ENCODE peak calls at places on chromosomes 1 and 21, in five cellular contexts. One of them, this sample, is unnamed.

GRCh38 chr1:159821171-159821867 is 5.4 kb upstream of the SLAMF8 start:
- DNase-seq in tibial nerve: no peak
- DNase-seq in OCI-LY7: peak
- DNase-seq in K562: peak
- DNase-seq in neural progenitor cell: peak
- DNase-seq in this sample: no peak

GRCh38 chr1:93878501-93878888 is 511 bp downstream of the DNTTIP2 start:
- DNase-seq in neural progenitor cell: peak
- DNase-seq in K562: peak
- DNase-seq in OCI-LY7: peak
- DNase-seq in tibial nerve: peak
- DNase-seq in this sample: peak

GRCh38 chr1:1614204-1614953 is 921 bp upstream of the MIB2 start:
- DNase-seq in tibial nerve: no peak
- DNase-seq in K562: peak
- DNase-seq in neural progenitor cell: no peak
- DNase-seq in OCI-LY7: no peak
- DNase-seq in this sample: no peak

GRCh38 chr1:169111472-169111871 is 5.0 kb downstream of the ATP1B1 start:
- DNase-seq in K562: no peak
- DNase-seq in neural progenitor cell: no peak
- DNase-seq in tibial nerve: no peak
- DNase-seq in OCI-LY7: no peak
- DNase-seq in this sample: no peak

GRCh38 chr1:50023292-50024159 is at the start of gene AGBL4:
- DNase-seq in neural progenitor cell: no peak
- DNase-seq in K562: peak
- DNase-seq in OCI-LY7: no peak
- DNase-seq in tibial nerve: no peak
- DNase-seq in this sample: no peak

GRCh38 chr1:40153073-40153770 is 8.0 kb upstream of the RLF start:
- DNase-seq in OCI-LY7: peak
- DNase-seq in K562: peak
- DNase-seq in neural progenitor cell: peak
- DNase-seq in tibial nerve: peak
- DNase-seq in this sample: peak

GRCh38 chr1:159040206-159040605 is 30.5 kb downstream of the IFI16 start:
- DNase-seq in OCI-LY7: no peak
- DNase-seq in neural progenitor cell: no peak
- DNase-seq in tibial nerve: no peak
- DNase-seq in K562: no peak
- DNase-seq in this sample: no peak

GRCh38 chr1:63915121-63915520 is 141.3 kb downstream of the ROR1 start:
- DNase-seq in OCI-LY7: peak
- DNase-seq in K562: no peak
- DNase-seq in tibial nerve: no peak
- DNase-seq in neural progenitor cell: peak
- DNase-seq in this sample: peak

GRCh38 chr1:177830531-177830930 is 139.3 kb downstream of the SEC16B start:
- DNase-seq in tibial nerve: no peak
- DNase-seq in OCI-LY7: no peak
- DNase-seq in neural progenitor cell: no peak
- DNase-seq in K562: no peak
- DNase-seq in this sample: no peak

GRCh38 chr1:14903922-14904321 is 249.6 kb upstream of the TMEM51 start:
- DNase-seq in tibial nerve: no peak
- DNase-seq in K562: no peak
- DNase-seq in neural progenitor cell: no peak
- DNase-seq in OCI-LY7: no peak
- DNase-seq in this sample: no peak

GRCh38 chr21:46182548-46183336 is 1.5 kb downstream of the SPATC1L start:
- DNase-seq in tibial nerve: no peak
- DNase-seq in OCI-LY7: no peak
- DNase-seq in K562: peak
- DNase-seq in neural progenitor cell: no peak
- DNase-seq in this sample: no peak

GRCh38 chr1:228989992-228990827 is 254.9 kb downstream of the RHOU start:
- DNase-seq in tibial nerve: peak
- DNase-seq in OCI-LY7: no peak
- DNase-seq in K562: no peak
- DNase-seq in neural progenitor cell: no peak
- DNase-seq in this sample: no peak

GRCh38 chr1:42692461-42692860 is 10.2 kb downstream of the YBX1 start:
- DNase-seq in tibial nerve: no peak
- DNase-seq in K562: no peak
- DNase-seq in neural progenitor cell: peak
- DNase-seq in OCI-LY7: no peak
- DNase-seq in this sample: no peak

GRCh38 chr1:118811156-118811555 is 177.0 kb downstream of the TBX15 start:
- DNase-seq in tibial nerve: no peak
- DNase-seq in neural progenitor cell: no peak
- DNase-seq in OCI-LY7: no peak
- DNase-seq in K562: no peak
- DNase-seq in this sample: no peak

GRCh38 chr21:45792682-45793383 is 149.3 kb downstream of the PCBP3 start:
- DNase-seq in K562: no peak
- DNase-seq in OCI-LY7: no peak
- DNase-seq in neural progenitor cell: no peak
- DNase-seq in tibial nerve: no peak
- DNase-seq in this sample: no peak

GRCh38 chr1:39204441-39205081 is at the start of gene MACF1:
- DNase-seq in tibial nerve: peak
- DNase-seq in K562: peak
- DNase-seq in OCI-LY7: peak
- DNase-seq in neural progenitor cell: peak
- DNase-seq in this sample: peak

GRCh38 chr1:224182866-224183590 is at the start of gene DEGS1:
- DNase-seq in K562: peak
- DNase-seq in tibial nerve: peak
- DNase-seq in OCI-LY7: peak
- DNase-seq in neural progenitor cell: peak
- DNase-seq in this sample: peak

GRCh38 chr1:119353851-119354250 is 14.7 kb upstream of the HAO2 start:
- DNase-seq in tibial nerve: no peak
- DNase-seq in neural progenitor cell: no peak
- DNase-seq in OCI-LY7: no peak
- DNase-seq in K562: no peak
- DNase-seq in this sample: no peak

DNA sequence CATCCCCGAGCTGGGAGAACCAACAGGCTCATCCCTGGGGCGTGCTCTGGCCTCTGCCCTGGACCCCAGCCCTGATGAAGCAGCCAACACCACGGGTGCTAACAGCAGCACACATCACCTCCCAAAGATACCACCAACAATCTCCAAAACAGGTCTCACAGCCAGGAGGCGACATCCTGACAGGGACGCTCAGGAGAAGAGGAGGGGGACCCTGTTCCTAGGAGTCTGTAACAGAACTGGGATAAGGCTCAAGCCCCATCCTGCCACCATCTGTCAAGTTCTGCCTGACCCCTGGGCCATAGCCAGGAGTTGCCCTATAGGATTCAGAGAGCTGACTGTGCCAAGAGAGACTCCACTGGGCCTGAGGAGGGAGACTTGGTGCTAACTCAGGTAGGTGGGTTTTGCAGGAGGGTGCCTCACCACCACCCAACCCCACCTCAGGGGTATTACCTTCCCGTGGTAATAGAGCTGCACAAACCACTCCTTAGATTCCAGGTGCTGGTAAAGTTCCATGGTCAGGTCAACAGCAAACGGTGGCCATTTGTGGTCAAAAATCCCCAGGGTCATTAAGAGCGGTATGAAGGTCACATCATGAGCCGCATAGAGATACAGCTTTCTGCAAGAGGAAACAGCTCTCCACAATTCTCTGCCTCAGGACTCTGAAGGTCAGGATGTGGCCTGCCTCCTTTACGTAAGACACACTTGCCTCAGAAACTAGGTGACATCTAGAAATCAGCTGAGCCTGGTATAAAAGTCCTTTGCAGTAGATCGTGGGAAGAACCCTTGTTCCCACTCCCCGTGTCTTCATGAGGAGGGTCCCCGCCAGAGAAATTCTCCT is 22.3 kb downstream of the ACP6 start:
- DNase-seq in K562: no peak
- DNase-seq in neural progenitor cell: no peak
- DNase-seq in tibial nerve: no peak
- DNase-seq in OCI-LY7: no peak
- DNase-seq in this sample: no peak
- H3K4me3 ChIP-seq in K562: no peak
- H3K4me3 ChIP-seq in neural progenitor cell: no peak
- H3K4me3 ChIP-seq in tibial nerve: no peak
- H3K4me3 ChIP-seq in OCI-LY7: no peak
- H3K4me3 ChIP-seq in this sample: no peak

GRCh38 chr1:67241200-67241746 is 66.4 kb upstream of the IL12RB2 start:
- DNase-seq in K562: no peak
- DNase-seq in neural progenitor cell: no peak
- DNase-seq in tibial nerve: no peak
- DNase-seq in OCI-LY7: no peak
- DNase-seq in this sample: peak
- TF ChIP-seq CTCF in K562: no peak
- TF ChIP-seq CTCF in neural progenitor cell: no peak
- TF ChIP-seq CTCF in tibial nerve: no peak
- TF ChIP-seq CTCF in OCI-LY7: no peak
- TF ChIP-seq CTCF in this sample: no peak

DNA sequence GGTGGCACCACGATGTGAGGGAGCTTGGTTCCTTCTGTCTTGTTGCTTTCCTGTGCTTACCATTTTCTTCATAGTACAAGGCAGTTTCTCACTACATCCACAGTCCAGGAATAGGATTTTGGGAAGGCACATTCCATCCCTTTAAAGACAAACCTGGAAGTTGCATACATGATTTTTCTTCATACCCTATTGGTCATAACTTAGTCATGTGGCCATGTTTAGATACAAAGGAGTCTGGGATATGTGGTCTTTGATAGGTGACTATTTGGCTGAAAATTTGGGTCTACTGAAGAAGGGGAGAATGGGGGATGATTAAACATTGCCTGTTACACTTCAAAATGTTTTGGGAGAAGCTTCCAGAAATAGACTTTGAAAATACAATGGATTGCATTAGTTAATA is 7.0 kb downstream of the DYRK1A start:
- DNase-seq in tibial nerve: no peak
- DNase-seq in K562: no peak
- DNase-seq in OCI-LY7: no peak
- DNase-seq in neural progenitor cell: no peak
- DNase-seq in this sample: no peak
- H3K4me3 ChIP-seq in tibial nerve: no peak
- H3K4me3 ChIP-seq in K562: no peak
- H3K4me3 ChIP-seq in OCI-LY7: no peak
- H3K4me3 ChIP-seq in neural progenitor cell: no peak
- H3K4me3 ChIP-seq in this sample: no peak

GRCh38 chr1:79074975-79075374 is 68.4 kb upstream of the ADGRL4 start:
- DNase-seq in OCI-LY7: no peak
- DNase-seq in K562: no peak
- DNase-seq in neural progenitor cell: no peak
- DNase-seq in tibial nerve: no peak
- DNase-seq in this sample: no peak

DNA sequence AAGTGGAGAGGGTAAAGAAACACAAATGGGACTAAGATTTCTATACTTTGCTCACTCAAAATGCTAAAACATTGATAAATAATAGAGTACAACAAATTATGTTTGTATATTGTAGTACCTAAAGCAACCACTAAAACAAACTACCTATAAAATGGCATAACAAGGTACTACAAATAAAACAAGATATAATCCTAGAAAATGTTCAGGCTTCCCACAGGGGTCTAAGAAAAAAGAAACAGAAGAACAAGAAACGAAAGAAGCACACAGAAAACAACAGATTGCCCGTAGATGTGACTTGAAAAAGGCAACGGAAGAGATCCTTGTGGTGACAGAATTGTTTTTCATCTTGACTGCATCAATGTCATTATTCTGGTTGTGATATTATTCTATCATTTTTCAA is 63.3 kb upstream of the ADGRL4 start:
- DNase-seq in K562: no peak
- DNase-seq in neural progenitor cell: no peak
- DNase-seq in tibial nerve: no peak
- DNase-seq in OCI-LY7: no peak
- DNase-seq in this sample: no peak
- TF ChIP-seq CTCF in K562: no peak
- TF ChIP-seq CTCF in neural progenitor cell: peak
- TF ChIP-seq CTCF in tibial nerve: no peak
- TF ChIP-seq CTCF in OCI-LY7: peak
- TF ChIP-seq CTCF in this sample: no peak

DNA sequence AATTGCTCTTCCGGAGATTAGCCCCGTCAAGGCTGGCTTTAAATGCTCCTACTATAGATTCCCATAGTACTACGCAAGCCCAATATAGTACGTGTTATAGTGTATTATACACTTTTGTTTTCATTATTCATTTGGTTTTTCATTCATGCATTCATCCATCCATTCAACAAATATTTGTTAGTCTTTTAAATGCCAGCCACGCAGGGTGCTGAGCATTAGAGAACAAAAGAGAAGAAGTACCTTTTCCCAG is 513 bp upstream of the RAB3GAP2 start:
- DNase-seq in tibial nerve: no peak
- DNase-seq in OCI-LY7: no peak
- DNase-seq in neural progenitor cell: no peak
- DNase-seq in K562: no peak
- DNase-seq in this sample: no peak
- H3K4me3 ChIP-seq in tibial nerve: peak
- H3K4me3 ChIP-seq in OCI-LY7: peak
- H3K4me3 ChIP-seq in neural progenitor cell: peak
- H3K4me3 ChIP-seq in K562: peak
- H3K4me3 ChIP-seq in this sample: peak

GRCh38 chr1:113109908-113110554 is 37.0 kb downstream of the LRIG2 start:
- DNase-seq in OCI-LY7: no peak
- DNase-seq in tibial nerve: peak
- DNase-seq in K562: peak
- DNase-seq in neural progenitor cell: no peak
- DNase-seq in this sample: no peak
- TF ChIP-seq CTCF in OCI-LY7: no peak
- TF ChIP-seq CTCF in tibial nerve: peak
- TF ChIP-seq CTCF in K562: peak
- TF ChIP-seq CTCF in neural progenitor cell: no peak
- TF ChIP-seq CTCF in this sample: no peak

This sample was measured in GM12865.